ENCODE peak calls at places on chromosomes 13 and 19, in five cellular contexts. E is fibroblast of lung, T is psoas muscle, I is adrenal gland, S is pancreas. Q is an unnamed sample.

GRCh38 chr19:15378529-15379082 is 981 bp downstream of the AKAP8 start:
- DNase-seq in S (peak; percentile 52), I (peak; percentile 75), E (peak; percentile 40), T (peak; percentile 71), Q (peak; percentile 70)

GRCh38 chr19:15251749-15252397 is 19.6 kb upstream of the EPHX3 start:
- DNase-seq in E (peak; percentile 93), S (peak; percentile 53), T (peak; percentile 95), I (peak; percentile 91), Q (peak; percentile 63)

GRCh38 chr19:32289566-32290210 is 55.7 kb upstream of the ZNF507 start:
- DNase-seq in I (no peak), E (no peak), S (no peak), T (no peak), Q (no peak)

GRCh38 chr19:52600639-52601024 is 30.5 kb downstream of the ZNF701 start:
- DNase-seq in I (no peak), E (no peak), S (no peak), T (peak; percentile 58), Q (peak; percentile 78)

GRCh38 chr13:26719356-26719945 is 41.1 kb downstream of the GPR12 start:
- DNase-seq in I (no peak), S (no peak), T (no peak), E (no peak), Q (no peak)

GRCh38 chr19:2014731-2015610 is 543 bp downstream of the BTBD2 start:
- DNase-seq in E (no peak), T (no peak), I (no peak), S (no peak), Q (peak; percentile 22)

GRCh38 chr19:52142001-52142595 is 2.4 kb upstream of the ZNF616 start:
- DNase-seq in T (no peak), E (no peak), S (no peak), I (no peak), Q (no peak)

GRCh38 chr13:113029487-113030258 is 60.7 kb downstream of the MCF2L start:
- DNase-seq in S (peak; percentile 44), E (no peak), I (peak; percentile 34), T (no peak), Q (peak; percentile 67)

GRCh38 chr13:104140557-104140956 is 1074.3 kb upstream of the SLC10A2 start:
- DNase-seq in S (no peak), T (no peak), E (peak; percentile 73), I (no peak), Q (no peak)

GRCh38 chr19:38932425-38933179 is 1.9 kb downstream of the MRPS12 start:
- DNase-seq in I (peak; percentile 38), E (peak; percentile 40), S (peak; percentile 36), T (peak; percentile 58), Q (peak; percentile 63)

GRCh38 chr13:42875448-42876269 is 94.3 kb downstream of the FAM216B start:
- DNase-seq in I (peak; percentile 68), S (no peak), E (no peak), T (no peak), Q (no peak)

GRCh38 chr13:37914781-37915391 is 45.3 kb upstream of the TRPC4 start:
- DNase-seq in I (no peak), T (no peak), E (peak; percentile 26), S (no peak), Q (no peak)

GRCh38 chr13:109074853-109075252 is 445.4 kb downstream of the MYO16 start:
- DNase-seq in S (no peak), I (no peak), T (no peak), E (no peak), Q (no peak)

GRCh38 chr13:38535271-38535670 is 151.6 kb upstream of the FREM2 start:
- DNase-seq in E (no peak), S (no peak), T (no peak), I (no peak), Q (no peak)

GRCh38 chr13:112532837-112533745 is 54.9 kb downstream of the TUBGCP3 start:
- DNase-seq in I (no peak), E (no peak), S (no peak), T (no peak), Q (no peak)

GRCh38 chr19:57465680-57466381 is 8.9 kb upstream of the VN1R1 start:
- DNase-seq in E (no peak), T (no peak), S (no peak), I (no peak), Q (peak; percentile 25)

GRCh38 chr19:18414504-18415176 is 4.6 kb upstream of the SSBP4 start:
- DNase-seq in T (peak; percentile 62), I (no peak), E (no peak), S (no peak), Q (peak; percentile 51)

GRCh38 chr19:58406818-58407657 is 1.4 kb upstream of the ZNF584 start:
- DNase-seq in S (no peak), I (no peak), E (no peak), T (no peak), Q (no peak)

GRCh38 chr19:19452241-19453128 is 47.0 kb downstream of the GATAD2A start:
- DNase-seq in I (no peak), T (no peak), S (no peak), E (no peak), Q (no peak)

GRCh38 chr13:21058361-21058760 is 3.0 kb downstream of the LATS2 start:
- DNase-seq in I (no peak), S (no peak), E (peak; percentile 40), T (no peak), Q (peak; percentile 36)

GRCh38 chr13:44876782-44877324 is 112.4 kb downstream of the NUFIP1 start:
- DNase-seq in T (no peak), I (no peak), S (no peak), E (no peak), Q (no peak)

GRCh38 chr13:24698686-24699085 is 18.5 kb downstream of the ATP12A start:
- DNase-seq in E (no peak), T (peak; percentile 14), S (no peak), I (no peak), Q (no peak)

GRCh38 chr13:40528881-40529280 is 137.6 kb downstream of the FOXO1 start:
- DNase-seq in S (no peak), I (no peak), T (no peak), E (no peak), Q (no peak)

DNA sequence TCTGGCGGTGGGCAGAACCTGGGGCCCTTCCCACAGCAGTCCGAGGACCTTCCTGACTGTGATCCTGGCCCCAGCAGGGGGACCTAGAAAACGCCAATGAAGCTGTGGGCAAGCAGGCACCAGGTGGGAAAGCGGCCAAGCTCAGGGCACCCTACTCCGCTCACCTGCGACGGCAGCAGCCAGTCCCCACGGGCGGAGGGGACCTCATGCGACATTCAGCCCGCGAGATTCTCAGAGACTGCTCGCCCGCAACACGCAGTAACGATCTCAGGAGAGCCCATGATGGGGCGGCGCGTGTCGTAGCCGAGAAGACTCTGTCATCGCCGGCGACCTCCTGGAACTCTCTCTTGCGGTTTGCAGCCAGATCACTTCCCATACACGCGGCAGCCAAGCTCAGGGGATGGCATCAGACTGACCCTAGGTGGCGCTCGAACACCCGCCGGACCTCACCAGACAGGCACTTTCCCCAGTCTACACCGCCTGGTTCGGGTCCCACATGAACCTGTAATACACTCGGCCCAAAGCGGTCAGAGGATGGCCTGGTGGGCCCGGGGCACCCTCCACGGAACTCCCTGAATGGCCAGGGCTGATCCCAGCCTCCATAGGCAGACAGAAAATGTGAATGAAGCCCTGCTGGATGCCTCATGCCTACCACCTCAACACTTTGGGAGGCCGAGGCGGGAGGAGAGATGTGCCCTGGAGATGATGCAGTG is 26.5 kb downstream of the MAN2B1 start:
- DNase-seq in T (peak; percentile 91), S (peak; percentile 86), I (peak; percentile 85), E (peak; percentile 76), Q (peak; percentile 87)
- TF ChIP-seq CTCF in T (peak; percentile 76), S (peak; percentile 82), I (peak; percentile 71), E (peak; percentile 79), Q (peak; percentile 58)

DNA sequence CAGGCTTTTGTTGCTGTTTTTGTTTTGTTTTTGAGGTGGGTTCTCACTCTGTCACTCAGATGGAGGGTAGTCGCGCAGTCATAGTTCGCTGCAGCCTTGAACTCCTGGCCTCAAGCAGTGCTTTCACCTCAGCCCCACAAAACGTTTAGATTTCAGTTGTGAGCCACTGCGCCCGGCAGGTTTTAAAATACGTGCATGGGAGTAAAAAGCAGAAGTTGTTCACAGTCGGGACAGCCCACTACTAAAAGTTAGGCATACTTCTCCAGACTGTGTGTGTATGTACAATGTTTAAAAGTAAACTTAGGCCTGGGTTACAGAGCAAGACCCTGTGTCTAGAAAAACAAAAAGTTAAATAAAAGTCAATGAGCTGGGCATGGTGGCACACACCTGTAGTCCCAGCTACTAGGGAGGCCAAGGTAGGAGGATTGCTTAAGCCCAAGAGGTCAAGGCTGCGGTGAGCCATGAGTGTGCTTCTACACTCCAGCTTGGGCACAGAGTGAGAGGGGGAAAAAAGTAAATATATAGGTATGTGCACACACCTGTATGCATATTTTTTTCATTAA is 6.1 kb downstream of the SAFB start:
- DNase-seq in E (no peak), T (no peak), S (no peak), I (peak; percentile 36), Q (no peak)
- H3K4me1 ChIP-seq in E (peaks cover 23% of the 10 kb centered on the region), T (peaks cover 91% of the 10 kb centered on the region), S (peaks cover 39% of the 10 kb centered on the region), I (peaks cover 51% of the 10 kb centered on the region), Q (peaks cover 53% of the 10 kb centered on the region)

DNA sequence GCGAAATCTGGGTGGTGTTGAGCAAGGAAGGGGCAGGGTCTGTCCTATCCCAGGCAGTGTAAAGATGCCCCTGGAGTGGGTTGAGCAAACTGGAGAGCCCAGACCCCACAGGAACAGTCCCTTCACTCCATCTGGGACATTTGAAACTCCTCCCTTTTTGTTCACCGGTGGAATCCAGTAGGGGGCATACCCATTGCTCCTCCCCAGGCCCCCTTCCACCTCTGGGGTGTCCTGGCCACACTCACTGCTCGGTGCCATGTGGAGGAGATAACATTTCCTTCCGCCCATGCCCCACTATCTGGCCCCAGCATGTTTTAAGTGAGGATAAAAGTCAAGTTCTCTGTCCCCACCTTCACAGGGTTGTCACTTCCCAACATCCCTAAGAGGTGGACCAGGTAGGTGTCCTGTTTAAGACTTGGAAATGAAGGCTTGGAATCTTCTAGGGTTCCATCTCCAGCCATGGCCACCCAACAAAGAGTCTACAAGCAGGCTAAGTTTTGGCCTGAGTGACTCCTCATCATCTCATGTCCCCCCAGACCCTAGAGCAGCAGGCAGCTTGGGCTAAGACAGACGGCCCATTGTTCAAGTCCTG is 9.2 kb downstream of the ZNF526 start:
- DNase-seq in S (no peak), I (no peak), T (no peak), E (no peak), Q (no peak)
- H3K36me3 ChIP-seq in S (peaks cover 36% of the 10 kb centered on the region), I (peaks cover 90% of the 10 kb centered on the region), T (peaks cover 9% of the 10 kb centered on the region), E (peaks cover 56% of the 10 kb centered on the region), Q (no peaks in the 10 kb centered on the region)

GRCh38 chr13:46795321-46795720 is 1.6 kb downstream of the ESD start:
- DNase-seq in E (peak; percentile 40), T (no peak), I (no peak), S (no peak), Q (no peak)
- TF ChIP-seq CTCF in E (no peak), T (no peak), I (no peak), S (no peak), Q (no peak)

GRCh38 chr19:3751236-3751635 is 10.3 kb downstream of the APBA3 start:
- DNase-seq in I (no peak), S (no peak), E (no peak), T (no peak), Q (no peak)
- H3K4me1 ChIP-seq in I (no peaks in the 10 kb centered on the region), S (no peaks in the 10 kb centered on the region), E (no peaks in the 10 kb centered on the region), T (no peaks in the 10 kb centered on the region), Q (no peaks in the 10 kb centered on the region)